ENCODE peak calls at places on chromosomes 3 and 15, in nine cellular contexts. F is body of pancreas, V is neural progenitor cell, P is lung, O is heart right ventricle, L is H9, D is B cell, S is epithelial cell of esophagus, I is WTC11. M is an unnamed sample.

GRCh38 chr3:12489832-12490231 is 5.6 kb downstream of the TSEN2 start:
- DNase-seq in D (no peak), F (no peak), L (no peak), S (no peak), V (no peak), I (no peak), O (no peak), P (no peak), M (no peak)

GRCh38 chr3:49703443-49703927 is 14.1 kb downstream of the RNF123 start:
- DNase-seq in P (peak; percentile 54), O (peak; percentile 44), V (peak; percentile 75), L (peak; percentile 79), F (peak; percentile 73), S (peak; percentile 73), D (peak; percentile 81), I (peak; percentile 75), M (peak; percentile 74)

GRCh38 chr3:46479696-46480095 is 15.0 kb upstream of the LTF start:
- DNase-seq in L (no peak), D (no peak), O (no peak), I (no peak), F (no peak), P (no peak), V (no peak), S (no peak), M (no peak)

GRCh38 chr3:64133272-64133671 is 92.0 kb downstream of the PRICKLE2 start:
- DNase-seq in S (no peak), D (no peak), O (no peak), I (no peak), V (peak; percentile 31), F (no peak), L (no peak), P (no peak), M (no peak)

GRCh38 chr3:178325330-178325729 is 210.9 kb upstream of the KCNMB2 start:
- DNase-seq in F (no peak), D (no peak), I (no peak), P (no peak), V (peak; percentile 6), S (peak; percentile 27), O (no peak), L (no peak), M (no peak)

GRCh38 chr3:105369501-105370371 is 3.0 kb downstream of the ALCAM start:
- DNase-seq in D (peak; percentile 71), V (peak; percentile 77), L (peak; percentile 41), P (peak; percentile 71), I (peak; percentile 39), F (peak; percentile 78), S (peak; percentile 68), O (peak; percentile 72), M (peak; percentile 58)

GRCh38 chr3:13229291-13229949 is 156.2 kb upstream of the IQSEC1 start:
- DNase-seq in I (peak; percentile 65), D (no peak), S (peak; percentile 75), L (peak; percentile 87), F (peak; percentile 34), O (no peak), V (peak; percentile 49), P (no peak), M (peak; percentile 42)

GRCh38 chr3:155872904-155873646 is 2.6 kb downstream of the GMPS start:
- DNase-seq in D (no peak), L (no peak), S (no peak), P (no peak), O (no peak), V (no peak), F (no peak), I (no peak), M (no peak)

GRCh38 chr3:129686941-129687340 is 80.5 kb upstream of the PLXND1 start:
- DNase-seq in O (no peak), F (peak; percentile 35), V (no peak), S (peak; percentile 57), I (no peak), D (no peak), P (no peak), L (no peak), M (no peak)

GRCh38 chr15:44102675-44103254 is 92.3 kb downstream of the FRMD5 start:
- DNase-seq in F (peak; percentile 28), L (no peak), O (no peak), I (no peak), V (peak; percentile 43), D (no peak), P (no peak), S (peak; percentile 77), M (no peak)

GRCh38 chr3:32398531-32398930 is 6.9 kb downstream of the CMTM7 start:
- DNase-seq in V (no peak), S (no peak), P (no peak), I (no peak), O (peak; percentile 56), F (no peak), L (no peak), D (no peak), M (no peak)

GRCh38 chr3:122230174-122230573 is 46.7 kb downstream of the CASR start:
- DNase-seq in L (no peak), S (peak; percentile 2), P (no peak), V (no peak), F (no peak), O (no peak), D (no peak), I (no peak), M (no peak)

GRCh38 chr15:85854345-85855097 is 59.8 kb upstream of the KLHL25 start:
- DNase-seq in D (peak; percentile 69), O (no peak), I (peak; percentile 46), L (peak; percentile 65), V (peak; percentile 76), P (peak; percentile 48), F (peak; percentile 47), S (peak; percentile 71), M (peak; percentile 59)

GRCh38 chr15:69957175-69957574 is 140.5 kb downstream of the TLE3 start:
- DNase-seq in P (no peak), V (no peak), I (no peak), L (no peak), D (no peak), O (no peak), S (no peak), F (no peak), M (peak; percentile 9)
- TF ChIP-seq CTCF in P (no peak), V (no peak), I (no peak), L (peak; percentile 26), D (no peak), O (no peak), S (no peak), F (no peak), M (no peak)

GRCh38 chr3:9951598-9951961 is 628 bp downstream of the PRRT3 start:
- DNase-seq in F (no peak), P (no peak), L (no peak), S (no peak), D (no peak), O (no peak), I (no peak), V (no peak), M (peak; percentile 29)
- TF ChIP-seq CTCF in F (no peak), P (no peak), L (no peak), S (no peak), D (no peak), O (no peak), I (no peak), V (no peak), M (no peak)

GRCh38 chr3:142613491-142613890 is 17.3 kb downstream of the PLS1 start:
- DNase-seq in V (no peak), O (no peak), F (no peak), S (peak; percentile 42), L (no peak), D (no peak), I (no peak), P (no peak), M (no peak)
- TF ChIP-seq CTCF in V (no peak), O (no peak), F (no peak), S (no peak), L (no peak), D (no peak), I (no peak), P (no peak), M (no peak)

GRCh38 chr3:52153389-52154096 is 680 bp downstream of the POC1A start:
- DNase-seq in O (no peak), V (peak; percentile 54), L (peak; percentile 84), S (peak; percentile 51), D (no peak), I (peak; percentile 63), P (no peak), F (no peak), M (peak; percentile 35)
- TF ChIP-seq CTCF in O (no peak), V (no peak), L (no peak), S (no peak), D (no peak), I (no peak), P (no peak), F (no peak), M (no peak)

GRCh38 chr3:179943097-179943880 is 93.4 kb downstream of the PEX5L start:
- DNase-seq in S (peak; percentile 49), P (no peak), V (peak; percentile 23), I (no peak), L (no peak), O (no peak), F (no peak), D (no peak), M (no peak)
- TF ChIP-seq CTCF in S (no peak), P (no peak), V (no peak), I (no peak), L (no peak), O (no peak), F (no peak), D (no peak), M (no peak)

GRCh38 chr3:111068574-111068973 is 3.0 kb upstream of the NECTIN3 start:
- DNase-seq in P (no peak), D (no peak), O (no peak), L (no peak), V (peak; percentile 11), S (no peak), F (no peak), I (no peak), M (no peak)

GRCh38 chr3:111071257-111072015 is at the start of gene NECTIN3:
- DNase-seq in F (peak; percentile 93), V (peak; percentile 95), I (peak; percentile 90), P (peak; percentile 93), D (peak; percentile 76), S (peak; percentile 95), O (peak; percentile 94), L (peak; percentile 90), M (peak; percentile 84)

GRCh38 chr3:111070772-111071256 is 802 bp upstream of the NECTIN3 start:
- DNase-seq in D (peak; percentile 12), P (no peak), I (no peak), F (no peak), L (no peak), S (peak; percentile 62), O (no peak), V (no peak), M (peak; percentile 50)

GRCh38 chr3:111072016-111072891 is 638 bp downstream of the NECTIN3 start:
- DNase-seq in V (peak; percentile 64), D (peak; percentile 36), I (peak; percentile 51), L (peak; percentile 42), P (no peak), O (peak; percentile 48), F (peak; percentile 39), S (peak; percentile 42), M (peak; percentile 18)

DNA sequence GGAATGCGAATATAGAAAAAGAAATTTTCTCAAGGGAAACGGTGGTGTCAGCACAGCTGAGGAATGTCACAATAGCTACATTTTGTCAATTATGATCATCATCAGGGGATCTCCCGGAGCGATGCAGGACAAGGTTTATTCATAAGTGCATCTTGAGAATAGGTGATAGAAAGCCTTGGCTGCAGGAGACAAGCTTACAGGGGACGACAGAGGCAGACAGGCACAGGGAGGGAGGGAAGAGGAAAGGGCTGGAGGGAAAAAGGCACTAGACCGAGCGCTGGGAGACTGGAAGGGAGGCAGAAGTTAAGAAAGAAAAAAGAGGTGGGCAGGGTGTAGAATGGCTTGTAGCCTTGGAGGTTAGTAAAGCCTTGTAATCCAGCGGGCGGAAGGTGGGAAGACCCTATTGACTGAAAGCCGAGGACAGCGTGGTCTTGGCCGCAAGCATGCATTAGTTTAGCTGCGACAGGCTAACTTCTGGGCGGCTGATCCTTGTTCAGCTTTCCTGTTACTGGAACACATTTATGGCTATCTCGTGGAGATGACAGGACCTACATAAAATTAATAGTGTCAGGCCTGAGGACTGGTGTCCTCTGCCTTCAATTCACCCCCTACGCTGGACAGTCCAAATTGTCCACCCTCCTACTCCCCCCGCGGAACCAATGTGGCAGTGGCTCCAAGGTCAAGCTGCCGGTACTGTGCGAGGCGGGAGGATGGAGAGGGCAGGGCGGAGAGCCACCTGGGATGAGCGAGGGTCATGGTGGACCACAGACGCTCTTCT is 1.5 kb upstream of the NECTIN3 start:
- DNase-seq in D (no peak), S (peak; percentile 15), I (no peak), P (no peak), V (peak; percentile 32), F (peak; percentile 24), O (peak; percentile 18), L (no peak), M (peak; percentile 9)
- TF ChIP-seq CTCF in D (no peak), S (no peak), I (no peak), P (no peak), V (no peak), F (no peak), O (no peak), L (no peak), M (no peak)